ENCODE peak calls at places on chromosomes 2 and 18, in seven cellular contexts. F, H, X, U, W, B and G are unnamed samples.

GRCh38 chr2:46841621-46842020 is 74.0 kb downstream of the MCFD2 start:
- DNase-seq in F (no peak), H (no peak), X (no peak), U (no peak), W (no peak), B (no peak), G (no peak)

GRCh38 chr2:40251146-40251545 is 200.7 kb downstream of the SLC8A1 start:
- DNase-seq in F (no peak), H (no peak), X (no peak), U (peak; percentile 11), W (no peak), B (no peak), G (no peak)

GRCh38 chr2:217875556-217876252 is 127.1 kb downstream of the TNS1 start:
- DNase-seq in F (no peak), H (no peak), X (no peak), U (no peak), W (no peak), B (no peak), G (no peak)

GRCh38 chr2:8684885-8685696 is 3.2 kb downstream of the ID2 start:
- DNase-seq in F (no peak), H (peak; percentile 5), X (peak; percentile 36), U (peak; percentile 39), W (peak; percentile 26), B (no peak), G (no peak)

GRCh38 chr2:147149589-147150245 is 695.1 kb upstream of the ACVR2A start:
- DNase-seq in F (no peak), H (peak; percentile 26), X (no peak), U (peak; percentile 70), W (no peak), B (no peak), G (peak; percentile 78)

GRCh38 chr2:216450784-216451183 is 38.5 kb downstream of the SMARCAL1 start:
- DNase-seq in F (no peak), H (no peak), X (no peak), U (no peak), W (no peak), B (no peak), G (no peak)

GRCh38 chr18:13217971-13218375 is 587 bp upstream of the LDLRAD4 start:
- DNase-seq in F (no peak), H (no peak), X (no peak), U (no peak), W (no peak), B (no peak), G (no peak)

GRCh38 chr2:224591245-224591644 is 6.1 kb upstream of the CUL3 start:
- DNase-seq in F (no peak), H (no peak), X (no peak), U (no peak), W (no peak), B (no peak), G (no peak)

GRCh38 chr2:225171350-225171749 is 129.1 kb upstream of the DOCK10 start:
- DNase-seq in F (no peak), H (no peak), X (no peak), U (no peak), W (no peak), B (no peak), G (no peak)

GRCh38 chr2:221502270-221502973 is 69.7 kb downstream of the EPHA4 start:
- DNase-seq in F (no peak), H (peak; percentile 76), X (no peak), U (peak; percentile 22), W (no peak), B (peak; percentile 47), G (peak; percentile 45)

GRCh38 chr2:191441761-191442160 is 196.6 kb downstream of the MYO1B start:
- DNase-seq in F (no peak), H (no peak), X (no peak), U (no peak), W (no peak), B (no peak), G (no peak)

GRCh38 chr18:32287249-32287648 is 97.4 kb downstream of the MEP1B start:
- DNase-seq in F (no peak), H (no peak), X (no peak), U (no peak), W (no peak), B (no peak), G (no peak)

GRCh38 chr2:145494441-145494840 is 974.5 kb upstream of the ZEB2 start:
- DNase-seq in F (no peak), H (no peak), X (no peak), U (no peak), W (no peak), B (no peak), G (no peak)

GRCh38 chr2:45170191-45170975 is 161.1 kb upstream of the SIX2 start:
- DNase-seq in F (no peak), H (no peak), X (no peak), U (no peak), W (no peak), B (no peak), G (no peak)

GRCh38 chr2:226060228-226060627 is 660.7 kb downstream of the NYAP2 start:
- DNase-seq in F (no peak), H (no peak), X (no peak), U (no peak), W (no peak), B (no peak), G (no peak)

GRCh38 chr2:113273031-113273551 is 5.6 kb downstream of the PAX8 start:
- DNase-seq in F (no peak), H (peak; percentile 34), X (no peak), U (no peak), W (no peak), B (no peak), G (no peak)

GRCh38 chr2:177078416-177078815 is 134.2 kb upstream of the HNRNPA3 start:
- DNase-seq in F (no peak), H (peak; percentile 65), X (no peak), U (no peak), W (no peak), B (no peak), G (no peak)

GRCh38 chr2:64626146-64626809 is 27.4 kb downstream of the SERTAD2 start:
- DNase-seq in F (no peak), H (no peak), X (no peak), U (no peak), W (no peak), B (no peak), G (no peak)

GRCh38 chr2:73284296-73285161 is at the start of gene FBXO41:
- DNase-seq in F (peak; percentile 27), H (peak; percentile 37), X (peak; percentile 76), U (peak; percentile 32), W (peak; percentile 66), B (no peak), G (no peak)

GRCh38 chr18:77733292-77733903 is 483.8 kb downstream of the GALR1 start:
- DNase-seq in F (no peak), H (no peak), X (no peak), U (no peak), W (no peak), B (no peak), G (no peak)

GRCh38 chr2:68853035-68853434 is 18.2 kb downstream of the BMP10 start:
- DNase-seq in F (no peak), H (peak; percentile 39), X (no peak), U (peak; percentile 11), W (no peak), B (no peak), G (peak; percentile 86)

GRCh38 chr2:84914334-84914733 is 8.9 kb downstream of the TMSB10 start:
- DNase-seq in F (no peak), H (no peak), X (no peak), U (no peak), W (no peak), B (no peak), G (no peak)

GRCh38 chr2:96763511-96764252 is 3.0 kb downstream of the CNNM4 start:
- DNase-seq in F (no peak), H (no peak), X (no peak), U (peak; percentile 47), W (peak; percentile 4), B (no peak), G (no peak)

GRCh38 chr2:234032301-234032856 is 18.1 kb upstream of the SPP2 start:
- DNase-seq in F (no peak), H (peak; percentile 85), X (no peak), U (peak; percentile 86), W (no peak), B (no peak), G (peak; percentile 63)

GRCh38 chr2:100793220-100793619 is 26.7 kb upstream of the NPAS2 start:
- DNase-seq in F (no peak), H (no peak), X (no peak), U (no peak), W (no peak), B (no peak), G (no peak)

GRCh38 chr2:156437876-156438410 is 1.8 kb downstream of the GPD2 start:
- DNase-seq in F (no peak), H (peak; percentile 97), X (no peak), U (peak; percentile 49), W (no peak), B (no peak), G (peak; percentile 97)

GRCh38 chr2:207202645-207203044 is 36.9 kb upstream of the KLF7 start:
- DNase-seq in F (no peak), H (peak; percentile 61), X (no peak), U (peak; percentile 71), W (no peak), B (no peak), G (peak; percentile 56)